ENCODE peak calls at places on chromosome 19, in nine cellular contexts. O is CD4-positive, CD25-positive, alpha-beta regulatory T cell; Z is mammary epithelial cell; K is SK-N-SH; W is breast epithelium; Y is ovary; H is GM23248; Q is iPS DF 6.9; P is pancreas. U is an unnamed sample.

GRCh38 chr19:9945319-9945966 is 9.1 kb upstream of the OLFM2 start:
- DNase-seq in Y (peak; percentile 94), K (peak; percentile 78), P (peak; percentile 46), W (peak; percentile 67), Z (peak; percentile 72), H (peak; percentile 99), Q (no peak), O (no peak), U (no peak)

GRCh38 chr19:51615991-51616390 is 14.2 kb downstream of the SIGLEC5 start:
- DNase-seq in Q (no peak), Y (no peak), Z (no peak), H (no peak), K (no peak), P (no peak), W (no peak), O (no peak), U (no peak)

GRCh38 chr19:39408392-39409206 is 2.0 kb downstream of the ZFP36 start:
- DNase-seq in P (peak; percentile 60), Z (peak; percentile 61), Y (peak; percentile 72), H (peak; percentile 68), O (peak; percentile 46), Q (no peak), W (no peak), K (no peak), U (no peak)

GRCh38 chr19:42634409-42635232 is 39.9 kb upstream of the CEACAM8 start:
- DNase-seq in O (peak; percentile 45), Z (peak; percentile 34), Q (peak; percentile 9), K (peak; percentile 38), W (no peak), P (peak; percentile 42), H (peak; percentile 68), Y (no peak), U (no peak)

GRCh38 chr19:12757544-12758274 is 6.1 kb downstream of the BEST2 start:
- DNase-seq in P (peak; percentile 77), K (peak; percentile 94), Y (peak; percentile 66), W (peak; percentile 67), Q (peak; percentile 63), Z (peak; percentile 55), O (peak; percentile 67), H (peak; percentile 87), U (peak; percentile 76)

GRCh38 chr19:23777216-23777615 is 18.5 kb upstream of the ZNF681 start:
- DNase-seq in O (no peak), K (no peak), Y (no peak), Q (no peak), W (no peak), H (no peak), P (no peak), Z (peak; percentile 56), U (no peak)

GRCh38 chr19:47063874-47064273 is 15.4 kb upstream of the TMEM160 start:
- DNase-seq in Q (no peak), K (no peak), Y (no peak), Z (no peak), O (no peak), P (no peak), H (no peak), W (no peak), U (no peak)

GRCh38 chr19:50325310-50326100 is 3.7 kb downstream of the KCNC3 start:
- DNase-seq in H (peak; percentile 79), K (peak; percentile 100), O (peak; percentile 74), P (peak; percentile 88), Z (peak; percentile 33), Y (no peak), W (no peak), Q (no peak), U (peak; percentile 96)

GRCh38 chr19:13742756-13743155 is 21.6 kb upstream of the MRI1 start:
- DNase-seq in H (peak; percentile 56), Z (peak; percentile 25), Q (no peak), P (no peak), O (no peak), W (no peak), Y (no peak), K (no peak), U (no peak)

GRCh38 chr19:40392894-40393517 is 3.0 kb upstream of the HIPK4 start:
- DNase-seq in H (no peak), W (peak; percentile 61), Q (no peak), Y (no peak), K (no peak), Z (peak; percentile 40), O (no peak), P (no peak), U (no peak)

GRCh38 chr19:12670159-12670928 is 3.7 kb downstream of the WDR83 start:
- DNase-seq in Q (no peak), Y (no peak), K (no peak), W (no peak), H (no peak), P (no peak), O (no peak), Z (no peak), U (no peak)

GRCh38 chr19:55283548-55284393 is at the start of gene BRSK1:
- DNase-seq in H (peak; percentile 76), O (peak; percentile 40), K (peak; percentile 93), Q (no peak), W (no peak), P (no peak), Z (no peak), Y (peak; percentile 67), U (peak; percentile 84)

DNA sequence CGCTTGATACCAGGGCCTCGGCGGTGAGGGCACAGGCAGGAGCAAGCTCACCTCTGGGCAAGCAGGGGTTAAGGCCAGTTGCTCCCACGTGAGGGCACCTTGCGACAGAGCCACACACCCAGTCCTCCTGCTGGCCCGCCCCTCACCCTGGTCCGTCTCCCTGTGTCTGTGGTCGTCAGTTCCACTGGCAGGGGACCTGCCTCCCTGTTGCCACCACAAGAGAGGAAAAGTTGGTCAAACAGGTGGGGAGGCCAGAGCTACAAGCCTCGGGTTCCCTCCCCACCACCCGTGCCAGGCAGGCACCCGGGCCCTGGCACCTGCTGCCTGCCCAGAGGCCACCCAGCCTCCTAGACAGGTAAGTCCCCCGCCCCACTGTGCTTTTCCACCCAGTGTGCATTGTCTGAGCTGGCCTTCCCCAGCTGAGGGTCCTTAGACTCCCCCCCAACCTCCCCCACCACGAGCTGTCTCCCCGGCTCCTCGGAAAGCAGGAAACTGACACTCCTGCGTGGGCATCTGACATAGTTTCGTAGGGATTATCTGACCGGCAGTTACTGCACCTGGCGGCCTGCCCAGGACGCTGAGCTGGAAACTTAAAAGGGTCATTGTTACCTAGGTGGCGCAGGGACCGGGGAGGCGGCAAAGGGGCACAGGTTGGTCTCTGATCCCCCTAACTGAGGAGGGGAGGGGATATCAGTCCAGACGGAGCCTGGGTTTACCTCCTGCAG is at the start of gene TJP3:
- DNase-seq in O (no peak), K (peak; percentile 35), H (peak; percentile 58), Z (peak; percentile 53), W (peak; percentile 84), P (peak; percentile 83), Q (no peak), Y (no peak), U (peak; percentile 25)
- H3K27ac ChIP-seq in O (no peak within 1 kb of the TSS), K (no peak within 1 kb of the TSS), H (no peak within 1 kb of the TSS), Z (no peak within 1 kb of the TSS), W (peak within 1 kb of the TSS; percentile 95), P (peak within 1 kb of the TSS; percentile 76), Q (no peak within 1 kb of the TSS), Y (no peak within 1 kb of the TSS), U (no peak within 1 kb of the TSS)

DNA sequence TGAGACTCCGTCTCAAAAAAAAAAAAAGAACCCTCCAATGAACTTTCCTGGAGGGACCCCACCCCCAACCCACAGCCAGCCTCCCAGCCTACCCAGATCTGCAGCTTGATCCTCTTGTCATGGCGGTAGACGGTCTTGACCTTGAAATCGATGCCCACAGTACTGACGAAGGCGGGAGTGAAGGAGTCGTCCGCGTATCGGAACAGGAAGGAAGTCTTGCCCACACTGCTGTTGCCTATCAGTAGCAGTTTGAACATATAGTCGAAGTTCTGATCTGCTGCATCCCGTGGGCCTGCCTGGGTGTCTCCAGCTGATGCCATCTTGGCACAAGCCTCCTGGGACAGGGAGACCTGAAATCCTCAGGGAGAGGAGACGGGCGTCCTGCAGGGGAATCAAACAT is 2.4 kb downstream of the RAB3D start:
- DNase-seq in W (no peak), K (peak; percentile 4), P (no peak), Z (no peak), O (peak; percentile 41), Q (no peak), Y (no peak), H (no peak), U (no peak)
- H3K4me3 ChIP-seq in W (no peak overlapping the region), K (no peak overlapping the region), P (no peak overlapping the region), Z (no peak overlapping the region), O (peak overlapping the region; percentile 44), Q (no peak overlapping the region), Y (no peak overlapping the region), H (no peak overlapping the region), U (no peak overlapping the region)

DNA sequence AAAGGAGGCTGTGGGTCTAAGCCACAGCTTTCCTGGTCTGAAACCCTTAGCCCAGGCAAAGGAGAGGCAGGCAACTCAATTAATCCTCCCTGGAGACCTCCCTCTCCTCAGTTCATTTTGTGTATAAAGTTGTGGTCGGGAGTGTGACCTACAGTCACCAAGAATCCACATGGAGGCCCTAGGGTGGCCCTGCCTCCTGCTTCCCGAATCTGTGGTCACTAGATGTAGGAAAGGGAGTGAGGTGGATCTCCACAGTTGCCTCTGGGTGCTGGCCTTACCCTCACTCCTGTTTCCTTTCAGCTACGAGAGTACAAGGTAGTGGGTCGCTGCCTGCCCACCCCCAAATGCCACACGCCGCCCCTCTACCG is 1.3 kb downstream of the RPL18A start:
- DNase-seq in Z (no peak), O (no peak), P (no peak), K (no peak), W (no peak), Y (no peak), H (peak; percentile 43), Q (no peak), U (no peak)
- H3K27ac ChIP-seq in Z (peak overlapping the region; percentile 84), O (peak overlapping the region; percentile 79), P (no peak overlapping the region), K (peak overlapping the region; percentile 62), W (peak overlapping the region; percentile 91), Y (no peak overlapping the region), H (peak overlapping the region; percentile 67), Q (no peak overlapping the region), U (peak overlapping the region; percentile 4)

GRCh38 chr19:58543826-58544590 is at the start of gene TRIM28:
- DNase-seq in Q (peak; percentile 89), W (peak; percentile 99), H (peak; percentile 99), P (peak; percentile 99), Z (peak; percentile 99), O (peak; percentile 98), Y (peak; percentile 99), K (peak; percentile 100), U (peak; percentile 100)

GRCh38 chr19:58547323-58548312 is 3.8 kb downstream of the TRIM28 start:
- DNase-seq in Q (no peak), P (no peak), W (no peak), Y (no peak), K (no peak), Z (no peak), H (no peak), O (no peak), U (no peak)

GRCh38 chr19:58545286-58546068 is 1.6 kb downstream of the TRIM28 start:
- DNase-seq in K (no peak), P (no peak), Q (no peak), O (peak; percentile 34), Z (no peak), H (peak; percentile 47), Y (no peak), W (no peak), U (no peak)

GRCh38 chr19:58544591-58545285 is 874 bp downstream of the TRIM28 start:
- DNase-seq in H (peak; percentile 83), K (peak; percentile 96), Z (no peak), O (peak; percentile 49), W (no peak), Y (no peak), P (peak; percentile 84), Q (no peak), U (peak; percentile 76)

DNA sequence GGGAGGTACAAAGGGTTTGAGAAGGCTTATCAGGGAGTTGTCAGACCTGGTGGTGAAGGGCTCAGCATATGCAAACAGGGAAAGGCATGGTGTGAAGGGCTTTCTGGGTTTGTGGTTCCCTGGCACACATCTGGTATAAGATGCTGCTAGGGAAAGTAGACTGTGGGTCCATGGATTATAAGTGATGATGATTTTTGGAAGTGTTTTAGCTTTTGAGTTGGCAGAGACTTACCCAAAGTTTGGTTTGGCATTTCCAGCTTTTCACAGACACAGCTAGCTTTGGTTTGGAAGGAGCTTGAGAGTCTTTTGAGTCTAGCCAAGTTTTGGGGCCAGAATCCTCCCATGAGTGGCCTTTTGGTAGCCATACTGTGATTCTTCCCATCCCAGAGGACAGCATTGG is 2.3 kb downstream of the TRIM28 start:
- DNase-seq in W (no peak), Y (no peak), Q (no peak), K (no peak), H (no peak), Z (no peak), O (no peak), P (no peak), U (no peak)
- H3K4me3 ChIP-seq in W (peak overlapping the region; percentile 87), Y (peak overlapping the region; percentile 79), Q (peak overlapping the region; percentile 93), K (peak overlapping the region; percentile 94), H (peak overlapping the region; percentile 98), Z (peak overlapping the region; percentile 86), O (peak overlapping the region; percentile 67), P (peak overlapping the region; percentile 80), U (peak overlapping the region; percentile 84)